ENCODE peak calls at places on chromosomes 4 and X, in four cellular contexts. Z is K562, M is HepG2, W is H1. Y is an unnamed sample.

GRCh38 chr4:7960790-7961655 is 21.4 kb upstream of the AFAP1 start:
- DNase-seq in Z (no peak), M (no peak), W (no peak), Y (no peak)

GRCh38 chrX:133325422-133325821 is 89.9 kb downstream of the GPC4 start:
- DNase-seq in M (no peak), Z (no peak), W (no peak), Y (no peak)

GRCh38 chr4:77344784-77345183 is 187.8 kb downstream of the CCNG2 start:
- DNase-seq in M (no peak), W (no peak), Z (no peak), Y (no peak)

GRCh38 chrX:2819345-2820130 is 9.2 kb upstream of the GYG2 start:
- DNase-seq in W (no peak), M (peak), Z (peak), Y (no peak)

GRCh38 chr4:108247511-108248088 is 78.9 kb upstream of the LEF1 start:
- DNase-seq in W (peak), Z (peak), M (no peak), Y (peak)

GRCh38 chrX:15170927-15171326 is 99.0 kb downstream of the ASB9 start:
- DNase-seq in Z (no peak), M (no peak), W (no peak), Y (no peak)

GRCh38 chr4:78379040-78379439 is 172.5 kb upstream of the ANXA3 start:
- DNase-seq in M (no peak), Z (no peak), W (no peak), Y (no peak)

GRCh38 chr4:90799895-90800294 is 672.7 kb downstream of the CCSER1 start:
- DNase-seq in W (no peak), Z (no peak), M (no peak), Y (no peak)

GRCh38 chrX:13029341-13029740 is 15.1 kb downstream of the FAM9C start:
- DNase-seq in M (no peak), Z (peak), W (no peak), Y (no peak)

GRCh38 chr4:118755438-118756226 is 70.4 kb downstream of the METTL14 start:
- DNase-seq in Z (no peak), W (no peak), M (no peak), Y (no peak)

GRCh38 chr4:123877561-123877960 is 481.0 kb downstream of the SPRY1 start:
- DNase-seq in Z (no peak), M (no peak), W (no peak), Y (no peak)

GRCh38 chrX:51891821-51892551 is 1.4 kb upstream of the MAGED1 start:
- DNase-seq in Z (no peak), W (no peak), M (no peak), Y (no peak)

GRCh38 chrX:107676559-107677378 is 48.5 kb downstream of the PRPS1 start:
- DNase-seq in Z (peak), M (no peak), W (no peak), Y (peak)

GRCh38 chrX:15797707-15798106 is 7.4 kb downstream of the ZRSR2 start:
- DNase-seq in Z (no peak), W (no peak), M (no peak), Y (no peak)

GRCh38 chr4:176588436-176588835 is 204.3 kb downstream of the VEGFC start:
- DNase-seq in M (no peak), Z (no peak), W (no peak), Y (no peak)

GRCh38 chrX:149371984-149372383 is 133.1 kb downstream of the IDS start:
- DNase-seq in W (no peak), Z (no peak), M (no peak), Y (no peak)

GRCh38 chrX:22310779-22311178 is 38.1 kb downstream of the CBLL2 start:
- DNase-seq in M (no peak), Z (no peak), W (no peak), Y (no peak)

GRCh38 chrX:65575024-65575423 is 40.4 kb upstream of the LAS1L start:
- DNase-seq in Z (no peak), M (no peak), W (no peak), Y (no peak)

GRCh38 chr4:10157478-10158354 is 41.1 kb upstream of the WDR1 start:
- DNase-seq in M (peak), Z (peak), W (peak), Y (peak)

DNA sequence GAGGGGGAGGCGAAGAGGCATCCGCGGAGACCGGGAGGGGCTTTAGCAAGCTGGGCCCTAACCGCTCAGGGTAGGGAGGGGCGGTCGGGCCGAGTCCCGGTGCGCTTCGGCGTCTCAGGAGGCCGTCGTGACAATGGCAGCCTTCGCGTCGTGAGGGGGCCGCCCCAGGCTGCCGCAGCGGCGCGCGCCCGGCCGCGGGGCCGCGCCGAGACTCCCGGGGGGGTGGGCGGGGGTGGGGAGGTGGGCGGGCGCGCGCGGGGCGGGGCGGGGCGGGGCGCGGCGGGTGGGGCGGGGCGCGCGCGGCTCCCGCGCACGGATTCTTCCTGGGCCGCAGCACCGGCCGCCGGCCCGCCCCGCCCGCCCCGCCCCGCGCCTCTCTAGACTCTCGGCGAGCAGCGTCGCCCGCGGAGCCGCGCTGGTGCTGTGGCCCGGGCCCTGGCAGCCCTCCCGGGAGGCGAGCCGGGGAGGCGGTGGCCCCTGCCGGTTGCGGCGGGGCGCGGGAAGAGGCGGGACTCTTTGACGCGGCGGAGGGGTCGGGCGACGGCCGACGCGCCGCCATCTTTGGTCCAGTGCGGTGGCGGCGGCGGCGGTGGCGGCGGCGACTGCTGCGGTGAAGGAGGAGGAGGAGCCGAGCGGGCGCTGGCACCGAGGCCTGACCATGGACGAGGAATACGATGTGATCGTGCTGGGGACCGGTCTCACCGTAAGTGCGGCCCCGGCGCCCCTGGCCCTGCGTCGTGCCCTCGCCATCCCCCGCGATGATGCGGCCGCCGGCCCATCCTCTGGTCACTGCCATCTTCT is at the start of gene GDI1:
- DNase-seq in Z (peak), W (peak), M (no peak), Y (no peak)
- TF ChIP-seq FOSL1 in Z (no peak), W (no peak), M (no peak), Y (no peak)

GRCh38 chr4:48945981-48946380 is 39.4 kb upstream of the OCIAD2 start:
- DNase-seq in M (no peak), W (no peak), Z (no peak), Y (no peak)
- TF ChIP-seq FOSL1 in M (no peak), W (no peak), Z (no peak), Y (no peak)

DNA sequence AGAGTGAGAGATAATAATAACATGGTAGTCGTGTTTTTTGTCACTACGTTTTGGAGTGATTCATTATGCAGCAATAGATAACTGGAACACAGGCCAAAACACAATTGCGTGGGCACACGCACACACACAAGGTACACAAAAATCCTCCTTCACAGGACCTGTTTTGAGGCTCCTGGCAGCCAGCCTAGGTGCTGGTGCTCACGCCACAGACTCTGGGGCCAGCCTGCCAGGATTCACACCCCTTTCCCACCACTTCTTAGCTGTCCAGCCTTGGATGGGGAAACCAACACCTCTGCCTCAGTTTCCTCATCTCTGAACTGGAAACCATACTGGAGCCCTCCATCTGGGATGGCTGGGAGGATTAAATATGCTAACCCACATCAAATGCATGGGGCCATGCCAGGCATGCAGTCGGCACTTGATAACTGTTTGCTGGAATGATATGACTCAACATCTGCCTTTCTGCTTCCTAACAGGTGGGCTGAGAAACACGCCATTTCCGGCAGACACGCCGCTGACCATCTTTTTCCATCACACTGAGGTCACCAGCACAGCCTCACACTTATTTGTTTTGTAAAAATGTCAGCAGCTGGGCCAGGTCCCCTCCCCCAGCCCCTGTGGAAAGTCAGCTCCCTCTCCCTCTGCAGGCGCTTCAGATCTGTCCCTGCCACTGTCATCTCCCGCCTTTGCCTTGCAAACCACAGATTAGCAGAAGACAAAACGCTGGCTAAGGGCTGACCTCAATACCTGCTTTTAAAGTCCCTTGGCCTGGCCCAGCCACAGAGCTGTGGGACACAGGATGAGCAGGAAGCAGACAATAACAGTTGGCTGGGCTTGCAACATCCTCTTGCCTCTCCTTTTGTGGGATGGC is 237.5 kb downstream of the BCOR start:
- DNase-seq in W (no peak), M (no peak), Z (peak), Y (peak)
- TF ChIP-seq FOSL1 in W (no peak), M (no peak), Z (peak), Y (peak)

GRCh38 chr4:23033796-23034195 is 341.1 kb downstream of the GBA3 start:
- DNase-seq in W (no peak), Z (no peak), M (no peak), Y (no peak)
- TF ChIP-seq FOSL1 in W (no peak), Z (no peak), M (no peak), Y (no peak)

DNA sequence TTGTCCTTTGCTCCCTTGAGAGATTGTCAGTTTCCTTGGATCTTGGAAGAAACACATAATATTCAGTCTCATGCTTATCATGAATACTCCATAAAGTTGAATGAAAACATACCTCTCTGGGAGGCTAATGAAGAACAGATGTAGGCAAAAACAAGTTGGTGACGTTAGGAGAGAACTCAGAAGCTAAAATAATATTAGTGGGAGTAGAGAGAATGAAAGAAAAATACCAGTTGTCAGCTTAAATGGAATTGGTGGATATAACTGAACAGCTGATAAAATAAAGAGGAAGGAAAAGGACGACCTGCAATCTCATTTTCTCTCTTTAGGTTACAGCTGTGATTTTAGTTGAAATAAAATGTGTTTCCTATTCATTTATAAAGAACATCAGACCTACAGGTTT is 124.8 kb downstream of the SNCA start:
- DNase-seq in W (no peak), M (no peak), Z (no peak), Y (no peak)
- TF ChIP-seq FOSL1 in W (no peak), M (no peak), Z (no peak), Y (no peak)

DNA sequence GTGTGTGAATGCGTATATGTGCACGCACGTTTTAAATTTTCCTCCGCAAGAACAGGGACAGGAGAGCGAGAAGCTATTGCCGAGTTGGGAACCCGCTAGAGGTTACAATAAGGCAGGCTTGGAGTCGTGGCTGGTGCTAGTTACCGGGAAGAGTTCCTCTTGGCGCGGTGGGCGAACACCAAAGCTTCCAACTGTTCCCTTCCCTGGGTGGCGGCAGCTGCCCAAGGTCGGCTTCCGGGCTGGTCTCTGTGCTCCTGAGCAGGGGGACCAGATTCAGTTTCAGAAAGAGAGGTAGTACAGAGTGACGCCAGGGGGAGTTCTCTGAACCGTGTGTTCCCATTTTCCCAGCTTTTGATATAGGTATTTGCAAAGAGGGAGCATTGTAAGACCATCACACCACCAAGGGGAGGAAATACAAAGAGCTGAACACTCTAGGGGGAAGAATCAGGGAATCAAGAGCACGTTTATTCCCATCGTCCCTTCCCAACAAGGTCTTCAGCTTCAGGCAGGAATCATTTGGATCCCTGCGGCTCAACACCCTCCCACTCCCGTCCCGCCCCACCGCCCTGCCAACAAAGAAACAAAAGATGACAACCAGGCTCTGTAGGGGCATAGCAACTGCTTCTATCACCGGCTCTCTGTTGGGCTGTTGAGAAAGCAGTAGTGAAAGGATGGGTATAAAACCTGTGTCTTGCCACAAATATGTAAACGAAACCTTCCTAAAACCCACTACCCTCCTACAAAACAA is 113.6 kb upstream of the TEX13C start:
- DNase-seq in M (no peak), Z (no peak), W (peak), Y (no peak)
- TF ChIP-seq FOSL1 in M (no peak), Z (no peak), W (no peak), Y (no peak)

GRCh38 chrX:129361566-129361965 is 161.7 kb downstream of the SMARCA1 start:
- DNase-seq in M (no peak), W (no peak), Z (no peak), Y (no peak)

GRCh38 chrX:129359269-129359668 is 164.0 kb downstream of the SMARCA1 start:
- DNase-seq in W (no peak), Z (no peak), M (peak), Y (no peak)

GRCh38 chrX:129360175-129360574 is 163.1 kb downstream of the SMARCA1 start:
- DNase-seq in Z (peak), W (peak), M (peak), Y (peak)
- TF ChIP-seq FOSL1 in Z (no peak), W (no peak), M (no peak), Y (no peak)

DNA sequence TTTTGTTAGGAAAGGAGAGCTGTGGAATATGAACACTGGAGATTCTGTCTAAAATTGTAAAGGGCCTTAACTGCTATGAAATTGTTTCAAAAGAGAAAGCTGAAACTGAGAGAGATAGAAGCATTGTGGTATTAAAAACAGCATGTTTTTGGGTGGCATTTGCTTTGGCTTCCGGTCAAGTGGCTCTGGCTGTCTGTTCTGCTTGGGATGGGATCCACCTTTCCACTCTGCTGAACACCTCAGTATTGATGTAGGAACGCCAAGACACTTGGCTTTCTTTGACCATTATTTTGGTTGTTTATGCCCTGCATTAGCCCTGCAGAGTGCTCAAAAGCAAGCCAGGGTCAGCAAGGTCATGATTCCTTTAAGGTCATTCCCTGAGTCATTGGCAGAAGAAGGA is 199.7 kb downstream of the SLC4A4 start:
- DNase-seq in W (no peak), Z (no peak), M (no peak), Y (no peak)
- TF ChIP-seq FOSL1 in W (no peak), Z (no peak), M (no peak), Y (no peak)

GRCh38 chr4:932713-933070 is 432 bp downstream of the TMEM175 start:
- DNase-seq in Z (peak), W (no peak), M (peak), Y (no peak)
- TF ChIP-seq FOSL1 in Z (no peak), W (no peak), M (no peak), Y (no peak)

DNA sequence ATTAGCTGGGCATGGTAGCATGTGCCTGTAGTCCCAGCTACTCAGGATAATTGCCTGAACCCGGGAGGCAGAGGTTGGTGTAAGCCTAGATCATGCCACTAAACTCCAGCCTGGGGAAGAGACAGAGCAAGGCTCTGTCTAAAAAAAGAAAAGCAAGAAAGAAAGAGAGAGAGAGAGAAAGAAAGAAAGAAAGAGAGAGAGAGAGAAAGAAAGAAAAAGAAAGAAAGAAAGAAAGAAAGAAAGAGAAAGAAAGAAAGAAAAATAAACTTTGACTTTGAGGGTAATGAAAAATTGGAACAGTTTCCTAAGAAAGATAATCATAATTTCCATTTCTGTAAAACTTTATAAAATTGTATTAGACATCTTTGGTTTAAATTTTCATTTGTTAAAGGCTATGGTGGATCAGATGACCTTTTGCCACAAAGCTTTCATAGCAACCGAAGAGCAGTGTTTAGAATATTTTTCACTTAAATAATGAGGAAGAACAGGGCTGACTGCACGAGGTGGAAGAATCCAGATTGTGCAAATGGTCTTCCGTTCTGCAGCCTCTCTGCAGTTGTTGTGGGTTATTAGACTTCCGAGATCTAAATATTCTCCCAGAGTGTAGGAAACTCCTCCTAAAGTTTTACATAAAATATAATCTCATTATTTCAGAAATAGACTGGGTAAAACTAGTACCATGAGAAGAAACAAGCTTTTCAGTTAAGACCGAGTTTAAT is 55.9 kb downstream of the RBM47 start:
- DNase-seq in M (no peak), W (no peak), Z (no peak), Y (no peak)
- TF ChIP-seq FOSL1 in M (no peak), W (no peak), Z (no peak), Y (no peak)

Y was measured in HCT116.